ENCODE peak calls at places on chromosome 22, in eight cellular contexts. One of them, this sample, is unnamed.

GRCh38 chr22:39820266-39820665 is 73.3 kb downstream of the ENTHD1 start:
- DNase-seq in fibroblast of mammary gland: peak
- DNase-seq in skeletal muscle cell: peak
- DNase-seq in GM23248: peak
- DNase-seq in AG04450: peak
- DNase-seq in MM.1S: no peak
- DNase-seq in astrocyte of the spinal cord: peak
- DNase-seq in CD8-positive, alpha-beta memory T cell: no peak
- DNase-seq in this sample: no peak

GRCh38 chr22:37906364-37907008 is 389 bp downstream of the MICALL1 start:
- DNase-seq in fibroblast of mammary gland: no peak
- DNase-seq in skeletal muscle cell: no peak
- DNase-seq in GM23248: peak
- DNase-seq in AG04450: no peak
- DNase-seq in MM.1S: peak
- DNase-seq in astrocyte of the spinal cord: no peak
- DNase-seq in CD8-positive, alpha-beta memory T cell: peak
- DNase-seq in this sample: peak

GRCh38 chr22:42977574-42977973 is 37.4 kb downstream of the PACSIN2 start:
- DNase-seq in fibroblast of mammary gland: no peak
- DNase-seq in skeletal muscle cell: no peak
- DNase-seq in GM23248: no peak
- DNase-seq in AG04450: no peak
- DNase-seq in MM.1S: no peak
- DNase-seq in astrocyte of the spinal cord: no peak
- DNase-seq in CD8-positive, alpha-beta memory T cell: no peak
- DNase-seq in this sample: no peak

GRCh38 chr22:30872282-30873041 is 96.1 kb downstream of the MORC2 start:
- DNase-seq in fibroblast of mammary gland: no peak
- DNase-seq in skeletal muscle cell: no peak
- DNase-seq in GM23248: no peak
- DNase-seq in AG04450: no peak
- DNase-seq in MM.1S: no peak
- DNase-seq in astrocyte of the spinal cord: no peak
- DNase-seq in CD8-positive, alpha-beta memory T cell: no peak
- DNase-seq in this sample: peak

GRCh38 chr22:20771918-20772625 is 1.8 kb upstream of the SERPIND1 start:
- DNase-seq in fibroblast of mammary gland: no peak
- DNase-seq in skeletal muscle cell: no peak
- DNase-seq in GM23248: no peak
- DNase-seq in AG04450: no peak
- DNase-seq in MM.1S: no peak
- DNase-seq in astrocyte of the spinal cord: no peak
- DNase-seq in CD8-positive, alpha-beta memory T cell: no peak
- DNase-seq in this sample: peak

GRCh38 chr22:38924197-38924952 is 33.0 kb upstream of the APOBEC3A start:
- DNase-seq in fibroblast of mammary gland: peak
- DNase-seq in skeletal muscle cell: peak
- DNase-seq in GM23248: peak
- DNase-seq in AG04450: peak
- DNase-seq in MM.1S: no peak
- DNase-seq in astrocyte of the spinal cord: peak
- DNase-seq in CD8-positive, alpha-beta memory T cell: no peak
- DNase-seq in this sample: no peak

GRCh38 chr22:37892566-37893338 is 13.3 kb upstream of the MICALL1 start:
- DNase-seq in fibroblast of mammary gland: no peak
- DNase-seq in skeletal muscle cell: no peak
- DNase-seq in GM23248: no peak
- DNase-seq in AG04450: no peak
- DNase-seq in MM.1S: no peak
- DNase-seq in astrocyte of the spinal cord: no peak
- DNase-seq in CD8-positive, alpha-beta memory T cell: no peak
- DNase-seq in this sample: no peak

GRCh38 chr22:22037740-22038139 is 55.2 kb upstream of the TOP3B start:
- DNase-seq in fibroblast of mammary gland: peak
- DNase-seq in skeletal muscle cell: no peak
- DNase-seq in GM23248: peak
- DNase-seq in AG04450: peak
- DNase-seq in MM.1S: no peak
- DNase-seq in astrocyte of the spinal cord: peak
- DNase-seq in CD8-positive, alpha-beta memory T cell: no peak
- DNase-seq in this sample: no peak

GRCh38 chr22:25942989-25943411 is 201.0 kb downstream of the MYO18B start:
- DNase-seq in fibroblast of mammary gland: no peak
- DNase-seq in skeletal muscle cell: peak
- DNase-seq in GM23248: peak
- DNase-seq in AG04450: no peak
- DNase-seq in MM.1S: no peak
- DNase-seq in astrocyte of the spinal cord: no peak
- DNase-seq in CD8-positive, alpha-beta memory T cell: no peak
- DNase-seq in this sample: peak

GRCh38 chr22:30556388-30556787 is 9.8 kb upstream of the SEC14L6 start:
- DNase-seq in fibroblast of mammary gland: no peak
- DNase-seq in skeletal muscle cell: no peak
- DNase-seq in GM23248: no peak
- DNase-seq in AG04450: no peak
- DNase-seq in MM.1S: no peak
- DNase-seq in astrocyte of the spinal cord: no peak
- DNase-seq in CD8-positive, alpha-beta memory T cell: no peak
- DNase-seq in this sample: peak

GRCh38 chr22:32558681-32559355 is 84.2 kb downstream of the FBXO7 start:
- DNase-seq in fibroblast of mammary gland: peak
- DNase-seq in skeletal muscle cell: peak
- DNase-seq in GM23248: peak
- DNase-seq in AG04450: peak
- DNase-seq in MM.1S: no peak
- DNase-seq in astrocyte of the spinal cord: peak
- DNase-seq in CD8-positive, alpha-beta memory T cell: no peak
- DNase-seq in this sample: no peak

GRCh38 chr22:40665312-40665711 is 14.0 kb upstream of the MCHR1 start:
- DNase-seq in fibroblast of mammary gland: peak
- DNase-seq in skeletal muscle cell: no peak
- DNase-seq in GM23248: peak
- DNase-seq in AG04450: no peak
- DNase-seq in MM.1S: no peak
- DNase-seq in astrocyte of the spinal cord: no peak
- DNase-seq in CD8-positive, alpha-beta memory T cell: no peak
- DNase-seq in this sample: no peak

GRCh38 chr22:39314251-39314971 is 5.0 kb downstream of the RPL3 start:
- DNase-seq in fibroblast of mammary gland: no peak
- DNase-seq in skeletal muscle cell: no peak
- DNase-seq in GM23248: peak
- DNase-seq in AG04450: no peak
- DNase-seq in MM.1S: no peak
- DNase-seq in astrocyte of the spinal cord: no peak
- DNase-seq in CD8-positive, alpha-beta memory T cell: no peak
- DNase-seq in this sample: peak

GRCh38 chr22:38219644-38220043 is 17.9 kb downstream of the MAFF start:
- DNase-seq in fibroblast of mammary gland: no peak
- DNase-seq in skeletal muscle cell: no peak
- DNase-seq in GM23248: no peak
- DNase-seq in AG04450: no peak
- DNase-seq in MM.1S: no peak
- DNase-seq in astrocyte of the spinal cord: no peak
- DNase-seq in CD8-positive, alpha-beta memory T cell: no peak
- DNase-seq in this sample: no peak

GRCh38 chr22:19290400-19291217 is 910 bp downstream of the CLTCL1 start:
- DNase-seq in fibroblast of mammary gland: no peak
- DNase-seq in skeletal muscle cell: no peak
- DNase-seq in GM23248: peak
- DNase-seq in AG04450: no peak
- DNase-seq in MM.1S: no peak
- DNase-seq in astrocyte of the spinal cord: peak
- DNase-seq in CD8-positive, alpha-beta memory T cell: no peak
- DNase-seq in this sample: peak

GRCh38 chr22:38758276-38758945 is 2.6 kb upstream of the SUN2 start:
- DNase-seq in fibroblast of mammary gland: no peak
- DNase-seq in skeletal muscle cell: no peak
- DNase-seq in GM23248: no peak
- DNase-seq in AG04450: no peak
- DNase-seq in MM.1S: no peak
- DNase-seq in astrocyte of the spinal cord: no peak
- DNase-seq in CD8-positive, alpha-beta memory T cell: peak
- DNase-seq in this sample: no peak

GRCh38 chr22:43550024-43550620 is 138.3 kb downstream of the MPPED1 start:
- DNase-seq in fibroblast of mammary gland: no peak
- DNase-seq in skeletal muscle cell: no peak
- DNase-seq in GM23248: no peak
- DNase-seq in AG04450: no peak
- DNase-seq in MM.1S: peak
- DNase-seq in astrocyte of the spinal cord: no peak
- DNase-seq in CD8-positive, alpha-beta memory T cell: no peak
- DNase-seq in this sample: no peak

GRCh38 chr22:39545310-39546063 is 12.9 kb upstream of the RPS19BP1 start:
- DNase-seq in fibroblast of mammary gland: peak
- DNase-seq in skeletal muscle cell: no peak
- DNase-seq in GM23248: peak
- DNase-seq in AG04450: no peak
- DNase-seq in MM.1S: no peak
- DNase-seq in astrocyte of the spinal cord: peak
- DNase-seq in CD8-positive, alpha-beta memory T cell: peak
- DNase-seq in this sample: peak

GRCh38 chr22:47351836-47352579 is 589.6 kb downstream of the TBC1D22A start:
- DNase-seq in fibroblast of mammary gland: no peak
- DNase-seq in skeletal muscle cell: no peak
- DNase-seq in GM23248: no peak
- DNase-seq in AG04450: no peak
- DNase-seq in MM.1S: no peak
- DNase-seq in astrocyte of the spinal cord: no peak
- DNase-seq in CD8-positive, alpha-beta memory T cell: no peak
- DNase-seq in this sample: no peak
- H3K4me3 ChIP-seq in fibroblast of mammary gland: no peak
- H3K4me3 ChIP-seq in skeletal muscle cell: no peak
- H3K4me3 ChIP-seq in GM23248: no peak
- H3K4me3 ChIP-seq in AG04450: no peak
- H3K4me3 ChIP-seq in MM.1S: no peak
- H3K4me3 ChIP-seq in astrocyte of the spinal cord: no peak
- H3K4me3 ChIP-seq in CD8-positive, alpha-beta memory T cell: no peak
- H3K4me3 ChIP-seq in this sample: no peak

GRCh38 chr22:36236338-36237319 is 2.7 kb downstream of the APOL2 start:
- DNase-seq in fibroblast of mammary gland: no peak
- DNase-seq in skeletal muscle cell: no peak
- DNase-seq in GM23248: no peak
- DNase-seq in AG04450: no peak
- DNase-seq in MM.1S: no peak
- DNase-seq in astrocyte of the spinal cord: no peak
- DNase-seq in CD8-positive, alpha-beta memory T cell: no peak
- DNase-seq in this sample: no peak
- H3K4me3 ChIP-seq in fibroblast of mammary gland: peak
- H3K4me3 ChIP-seq in skeletal muscle cell: no peak
- H3K4me3 ChIP-seq in GM23248: peak
- H3K4me3 ChIP-seq in AG04450: no peak
- H3K4me3 ChIP-seq in MM.1S: peak
- H3K4me3 ChIP-seq in astrocyte of the spinal cord: no peak
- H3K4me3 ChIP-seq in CD8-positive, alpha-beta memory T cell: peak
- H3K4me3 ChIP-seq in this sample: no peak

GRCh38 chr22:36862251-36863242 is 1.7 kb downstream of the NCF4 start:
- DNase-seq in fibroblast of mammary gland: no peak
- DNase-seq in skeletal muscle cell: no peak
- DNase-seq in GM23248: no peak
- DNase-seq in AG04450: no peak
- DNase-seq in MM.1S: no peak
- DNase-seq in astrocyte of the spinal cord: no peak
- DNase-seq in CD8-positive, alpha-beta memory T cell: no peak
- DNase-seq in this sample: no peak

GRCh38 chr22:36858966-36859365 is 1.8 kb upstream of the NCF4 start:
- DNase-seq in fibroblast of mammary gland: no peak
- DNase-seq in skeletal muscle cell: no peak
- DNase-seq in GM23248: no peak
- DNase-seq in AG04450: no peak
- DNase-seq in MM.1S: peak
- DNase-seq in astrocyte of the spinal cord: no peak
- DNase-seq in CD8-positive, alpha-beta memory T cell: no peak
- DNase-seq in this sample: no peak

GRCh38 chr22:36860017-36860416 is 789 bp upstream of the NCF4 start:
- DNase-seq in fibroblast of mammary gland: no peak
- DNase-seq in skeletal muscle cell: no peak
- DNase-seq in GM23248: peak
- DNase-seq in AG04450: no peak
- DNase-seq in MM.1S: no peak
- DNase-seq in astrocyte of the spinal cord: no peak
- DNase-seq in CD8-positive, alpha-beta memory T cell: no peak
- DNase-seq in this sample: peak

GRCh38 chr22:36860821-36861659 is at the start of gene NCF4:
- DNase-seq in fibroblast of mammary gland: no peak
- DNase-seq in skeletal muscle cell: no peak
- DNase-seq in GM23248: no peak
- DNase-seq in AG04450: no peak
- DNase-seq in MM.1S: peak
- DNase-seq in astrocyte of the spinal cord: no peak
- DNase-seq in CD8-positive, alpha-beta memory T cell: no peak
- DNase-seq in this sample: no peak

DNA sequence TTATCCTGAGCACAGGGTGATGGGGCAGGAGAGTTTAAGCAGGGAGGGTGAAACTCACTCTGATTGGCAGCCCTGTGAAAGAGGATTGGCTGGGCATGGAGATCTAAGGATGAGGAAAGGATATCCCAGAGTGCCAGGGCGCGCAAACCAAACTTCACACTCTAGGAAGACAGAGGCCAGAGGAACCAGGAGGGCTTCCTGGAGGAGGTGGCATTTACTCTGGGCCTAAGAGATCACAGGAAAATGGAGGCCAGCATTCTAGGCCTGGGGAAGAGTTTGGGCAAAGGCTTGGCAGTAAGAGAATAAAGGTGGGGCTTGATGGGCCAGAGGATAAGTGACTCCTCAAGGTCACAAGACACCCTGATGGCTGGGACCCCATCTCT is 377 bp upstream of the NCF4 start:
- DNase-seq in fibroblast of mammary gland: no peak
- DNase-seq in skeletal muscle cell: no peak
- DNase-seq in GM23248: no peak
- DNase-seq in AG04450: no peak
- DNase-seq in MM.1S: no peak
- DNase-seq in astrocyte of the spinal cord: no peak
- DNase-seq in CD8-positive, alpha-beta memory T cell: no peak
- DNase-seq in this sample: no peak
- H3K4me3 ChIP-seq in fibroblast of mammary gland: no peak
- H3K4me3 ChIP-seq in skeletal muscle cell: no peak
- H3K4me3 ChIP-seq in GM23248: no peak
- H3K4me3 ChIP-seq in AG04450: no peak
- H3K4me3 ChIP-seq in MM.1S: peak
- H3K4me3 ChIP-seq in astrocyte of the spinal cord: no peak
- H3K4me3 ChIP-seq in CD8-positive, alpha-beta memory T cell: no peak
- H3K4me3 ChIP-seq in this sample: no peak

GRCh38 chr22:17268501-17269223 is 49.4 kb upstream of the ADA2 start:
- DNase-seq in fibroblast of mammary gland: no peak
- DNase-seq in skeletal muscle cell: no peak
- DNase-seq in GM23248: no peak
- DNase-seq in AG04450: no peak
- DNase-seq in MM.1S: no peak
- DNase-seq in astrocyte of the spinal cord: no peak
- DNase-seq in CD8-positive, alpha-beta memory T cell: no peak
- DNase-seq in this sample: peak
- H3K4me3 ChIP-seq in fibroblast of mammary gland: no peak
- H3K4me3 ChIP-seq in skeletal muscle cell: no peak
- H3K4me3 ChIP-seq in GM23248: no peak
- H3K4me3 ChIP-seq in AG04450: no peak
- H3K4me3 ChIP-seq in MM.1S: no peak
- H3K4me3 ChIP-seq in astrocyte of the spinal cord: no peak
- H3K4me3 ChIP-seq in CD8-positive, alpha-beta memory T cell: no peak
- H3K4me3 ChIP-seq in this sample: no peak

GRCh38 chr22:50530857-50531545 is 1.2 kb upstream of the TYMP start:
- DNase-seq in fibroblast of mammary gland: peak
- DNase-seq in skeletal muscle cell: no peak
- DNase-seq in GM23248: peak
- DNase-seq in AG04450: no peak
- DNase-seq in MM.1S: peak
- DNase-seq in astrocyte of the spinal cord: peak
- DNase-seq in CD8-positive, alpha-beta memory T cell: peak
- DNase-seq in this sample: peak
- H3K4me3 ChIP-seq in fibroblast of mammary gland: peak
- H3K4me3 ChIP-seq in skeletal muscle cell: peak
- H3K4me3 ChIP-seq in GM23248: peak
- H3K4me3 ChIP-seq in AG04450: peak
- H3K4me3 ChIP-seq in MM.1S: peak
- H3K4me3 ChIP-seq in astrocyte of the spinal cord: peak
- H3K4me3 ChIP-seq in CD8-positive, alpha-beta memory T cell: peak
- H3K4me3 ChIP-seq in this sample: peak

This sample was measured in H7.